ENCODE peak calls at places on chromosomes 5 and 9, in five cellular contexts. U is A549, F is K562, H is GM12878, Y is endothelial cell of umbilical vein. B is an unnamed sample.

GRCh38 chr9:81814794-81815464 is 113.3 kb upstream of the SPATA31D4 start:
- DNase-seq in F (no peak), Y (peak), H (peak), U (no peak), B (no peak)

GRCh38 chr9:16002816-16003215 is 450.0 kb downstream of the CCDC171 start:
- DNase-seq in U (no peak), Y (no peak), F (no peak), H (no peak), B (no peak)

GRCh38 chr9:38380230-38380871 is 12.2 kb upstream of the ALDH1B1 start:
- DNase-seq in U (no peak), H (no peak), F (no peak), Y (no peak), B (no peak)

GRCh38 chr5:96595300-96596090 is 66.7 kb upstream of the CAST start:
- DNase-seq in U (no peak), F (peak), H (no peak), Y (peak), B (peak)

GRCh38 chr5:35058395-35058794 is 10.6 kb upstream of the AGXT2 start:
- DNase-seq in Y (no peak), U (no peak), H (peak), F (no peak), B (no peak)

GRCh38 chr9:113564804-113565237 is 101.3 kb downstream of the RGS3 start:
- DNase-seq in U (no peak), Y (no peak), H (no peak), F (peak), B (peak)

GRCh38 chr9:134626576-134627416 is 14.8 kb upstream of the COL5A1 start:
- DNase-seq in F (no peak), H (no peak), U (no peak), Y (no peak), B (no peak)

GRCh38 chr9:134989206-134990065 is 71.7 kb upstream of the FCN1 start:
- DNase-seq in H (no peak), F (no peak), U (no peak), Y (no peak), B (no peak)

GRCh38 chr5:117220730-117221129 is 646.1 kb upstream of the SEMA6A start:
- DNase-seq in U (no peak), H (no peak), F (no peak), Y (no peak), B (peak)

GRCh38 chr5:77103457-77103856 is 16.4 kb upstream of the ZBED3 start:
- DNase-seq in U (no peak), Y (no peak), F (no peak), H (no peak), B (no peak)

GRCh38 chr5:14249258-14250093 is 106.3 kb downstream of the TRIO start:
- DNase-seq in F (no peak), Y (no peak), H (no peak), U (no peak), B (no peak)

GRCh38 chr5:956941-957729 is 51.5 kb upstream of the NKD2 start:
- DNase-seq in H (no peak), Y (peak), F (peak), U (peak), B (peak)

GRCh38 chr9:133356391-133357091 is at the start of the genes SURF1 and SURF2:
- DNase-seq in U (peak), Y (peak), H (no peak), F (peak), B (peak)

GRCh38 chr5:172683696-172684464 is 42.8 kb downstream of the NEURL1B start:
- DNase-seq in F (no peak), Y (peak), U (no peak), H (no peak), B (no peak)

GRCh38 chr9:27701664-27702063 is 128.4 kb upstream of the C9orf72 start:
- DNase-seq in U (no peak), Y (no peak), F (no peak), H (no peak), B (peak)

GRCh38 chr9:72579880-72580570 is 58.6 kb downstream of the TMC1 start:
- DNase-seq in H (no peak), Y (peak), U (no peak), F (peak), B (no peak)

GRCh38 chr9:99103909-99104458 is 929 bp upstream of the TGFBR1 start:
- DNase-seq in Y (peak), U (no peak), H (no peak), F (peak), B (no peak)

GRCh38 chr5:167763772-167764171 is 527.7 kb upstream of the WWC1 start:
- DNase-seq in F (no peak), U (no peak), Y (no peak), H (no peak), B (no peak)

GRCh38 chr9:109171926-109172325 is 4.9 kb upstream of the FRRS1L start:
- DNase-seq in Y (no peak), U (no peak), F (peak), H (no peak), B (no peak)

GRCh38 chr5:115098041-115098702 is 71.5 kb downstream of the TRIM36 start:
- DNase-seq in F (peak), H (peak), Y (peak), U (peak), B (peak)

GRCh38 chr9:86730165-86730928 is 217.0 kb downstream of the GAS1 start:
- DNase-seq in H (no peak), F (no peak), U (no peak), Y (no peak), B (no peak)
- TF ChIP-seq MYC in H (no peak), F (no peak), U (no peak), Y (no peak), B (no peak)

DNA sequence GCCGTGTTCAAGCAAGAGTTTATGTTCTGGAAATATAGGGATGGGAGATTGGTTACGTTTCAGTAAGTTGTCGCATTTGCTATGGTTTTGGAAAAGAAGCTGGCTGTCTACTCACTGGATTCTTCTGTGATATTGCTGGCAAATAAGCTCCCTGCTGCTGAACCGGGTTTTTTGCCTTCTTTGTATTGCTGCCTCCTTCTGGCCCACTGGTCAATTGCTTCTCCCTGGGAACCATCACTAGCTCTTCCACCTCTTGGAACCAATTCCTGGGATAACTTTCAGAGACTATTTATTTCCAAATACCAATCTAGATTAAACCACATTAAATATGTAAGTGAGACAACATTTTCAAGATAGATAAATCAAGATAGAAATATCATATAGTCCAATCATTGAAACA is 43.0 kb downstream of the NUDT12 start:
- DNase-seq in U (no peak), Y (no peak), H (no peak), F (no peak), B (no peak)
- TF ChIP-seq MAX in U (no peak), Y (no peak), H (no peak), F (no peak), B (no peak)

GRCh38 chr9:137296214-137297059 is 5.6 kb downstream of the NRARP start:
- DNase-seq in F (no peak), U (no peak), H (no peak), Y (peak), B (no peak)
- TF ChIP-seq POLR2A in F (no peak), U (no peak), H (no peak), Y (peak), B (no peak)

DNA sequence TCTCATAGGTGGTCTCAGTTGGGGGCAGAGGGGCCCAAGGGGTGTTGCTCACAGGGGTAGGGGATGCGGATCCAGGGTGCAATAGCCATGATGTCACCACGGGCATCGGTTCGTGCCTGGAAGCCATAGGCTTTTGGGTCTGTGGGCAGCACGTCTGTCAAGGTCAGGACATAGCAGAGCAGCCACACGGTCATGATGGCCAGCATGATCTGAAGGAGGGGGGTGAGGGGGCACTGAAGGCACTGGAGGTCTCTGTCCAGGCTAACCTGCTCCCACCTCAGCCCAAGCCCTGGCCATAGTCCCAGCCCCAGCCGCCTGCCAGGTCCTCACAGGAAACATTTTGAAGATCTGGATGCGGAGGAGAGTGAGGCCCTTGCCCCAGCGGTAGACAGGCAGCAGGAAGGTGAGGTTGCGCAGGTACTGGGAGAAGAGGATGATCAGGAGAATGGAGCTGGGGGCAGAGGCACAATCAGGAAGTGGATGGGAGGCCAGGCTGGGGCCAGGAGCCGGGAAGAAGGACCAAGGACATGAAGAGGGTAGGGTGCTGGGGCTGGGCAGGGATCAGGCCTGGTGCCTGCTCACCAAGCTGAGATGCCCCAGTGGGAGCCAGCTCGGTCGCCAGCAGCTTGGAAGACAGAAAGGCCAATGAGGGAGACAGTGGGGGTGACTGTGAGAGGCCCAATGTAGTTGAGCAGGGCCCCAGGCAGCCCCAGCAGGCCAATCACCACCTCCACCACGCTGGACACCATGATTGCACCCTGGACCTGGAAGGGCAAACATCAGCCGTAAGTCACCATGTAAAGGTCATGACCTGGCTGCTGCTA is 3.3 kb downstream of the SLC23A1 start:
- DNase-seq in F (no peak), Y (no peak), H (no peak), U (no peak), B (no peak)
- TF ChIP-seq MYC in F (no peak), Y (no peak), H (no peak), U (no peak), B (no peak)

GRCh38 chr5:56314536-56314935 is 81.4 kb upstream of the ANKRD55 start:
- DNase-seq in H (no peak), U (peak), Y (no peak), F (peak), B (peak)
- TF ChIP-seq MAX in H (no peak), U (no peak), Y (no peak), F (no peak), B (no peak)

DNA sequence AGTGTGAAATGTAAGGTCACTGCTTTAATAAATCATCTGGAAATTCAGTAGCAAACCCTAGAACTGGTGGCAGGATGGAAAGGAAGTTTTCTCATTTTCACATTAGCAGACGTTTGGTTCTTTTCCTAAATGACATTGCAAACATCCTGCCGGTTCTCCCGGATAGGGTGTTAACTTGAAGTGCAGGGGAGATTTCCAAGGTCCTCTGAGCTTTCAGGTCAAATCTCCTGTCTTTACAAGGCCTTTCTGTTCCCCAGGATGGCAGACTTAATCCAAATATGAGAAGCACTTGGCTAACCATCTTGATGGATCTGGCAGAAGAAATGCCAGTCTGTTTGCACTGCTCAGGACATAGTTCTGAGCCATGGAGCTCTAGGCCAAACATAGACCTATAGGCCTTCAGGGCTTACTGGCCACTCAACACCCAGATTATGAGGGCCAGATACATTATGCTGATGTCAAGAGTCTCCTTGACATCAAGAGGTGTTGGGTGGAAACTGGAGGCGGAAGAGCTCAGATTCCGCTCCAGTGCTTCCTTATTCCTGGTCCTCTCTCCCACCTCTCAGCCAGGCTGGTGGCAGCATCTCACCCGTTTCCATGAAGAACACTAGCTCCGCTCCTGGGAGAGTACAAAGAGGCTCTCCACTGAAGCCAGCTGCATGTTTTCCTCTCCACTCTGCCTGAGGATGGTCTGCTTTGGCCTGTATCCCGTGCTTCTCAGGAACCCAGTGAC is 60.9 kb downstream of the RALGPS1 start:
- DNase-seq in H (no peak), F (no peak), U (no peak), Y (no peak), B (no peak)
- TF ChIP-seq POLR2A in H (no peak), F (no peak), U (no peak), Y (no peak), B (no peak)

GRCh38 chr5:104297076-104297475 is 734.5 kb upstream of the NUDT12 start:
- DNase-seq in Y (peak), F (no peak), U (no peak), H (no peak), B (no peak)
- TF ChIP-seq MYC in Y (no peak), F (no peak), U (no peak), H (no peak), B (no peak)

GRCh38 chr9:110700953-110701352 is 32.4 kb downstream of the MUSK start:
- DNase-seq in U (no peak), H (no peak), Y (peak), F (no peak), B (no peak)
- TF ChIP-seq MAX in U (no peak), H (no peak), Y (no peak), F (no peak), B (no peak)

GRCh38 chr5:140042551-140043507 is at the start of gene NRG2:
- DNase-seq in H (no peak), U (peak), Y (peak), F (peak), B (peak)
- TF ChIP-seq POLR2A in H (peak), U (peak), Y (no peak), F (no peak), B (no peak)

GRCh38 chr5:5524327-5524726 is 101.8 kb downstream of the ICE1 start:
- DNase-seq in F (no peak), H (no peak), Y (no peak), U (no peak), B (no peak)

GRCh38 chr5:5521029-5521428 is 98.6 kb downstream of the ICE1 start:
- DNase-seq in F (no peak), U (no peak), Y (no peak), H (no peak), B (no peak)

GRCh38 chr5:5521478-5521877 is 99.0 kb downstream of the ICE1 start:
- DNase-seq in U (no peak), Y (no peak), F (no peak), H (no peak), B (no peak)

GRCh38 chr5:5522336-5522735 is 99.9 kb downstream of the ICE1 start:
- DNase-seq in H (no peak), F (no peak), Y (no peak), U (no peak), B (no peak)

DNA sequence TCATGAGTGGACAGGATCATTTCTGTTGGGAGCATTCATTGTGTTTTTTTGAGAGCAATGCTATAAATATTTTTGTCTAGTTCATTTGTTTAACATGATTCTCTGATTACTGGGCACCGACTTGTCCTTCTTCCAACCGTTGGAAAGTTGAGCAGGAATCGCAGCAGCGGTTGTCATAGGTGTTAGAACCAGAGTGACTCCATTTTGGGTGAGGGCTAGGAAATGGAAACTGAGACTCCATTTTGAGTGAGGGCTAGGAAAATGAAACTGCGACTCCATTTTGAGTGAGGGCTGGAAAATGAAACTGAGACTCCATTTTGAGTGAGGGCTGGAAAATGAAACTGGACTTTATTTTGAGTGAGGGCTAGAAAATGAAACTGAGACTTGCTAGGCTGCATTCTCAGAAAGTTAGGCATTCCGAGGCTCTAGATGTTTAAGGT is 100.6 kb downstream of the ICE1 start:
- DNase-seq in H (peak), Y (no peak), U (no peak), F (no peak), B (peak)
- TF ChIP-seq MYC in H (no peak), Y (no peak), U (no peak), F (peak), B (no peak)